ENCODE peak calls at places on chromosome 20, in nine cellular contexts. I, W, A, R, Y, Q, K, X and B are unnamed samples.

GRCh38 chr20:24609757-24610156 is 140.3 kb downstream of the SYNDIG1 start:
- DNase-seq in W (peak), Q (no peak), R (no peak), X (no peak), K (no peak), Y (no peak), I (no peak), A (no peak), B (no peak)

GRCh38 chr20:53926428-53927028 is 143.9 kb downstream of the BCAS1 start:
- DNase-seq in R (no peak), W (peak), I (no peak), A (no peak), Y (no peak), Q (no peak), K (no peak), X (peak), B (no peak)

GRCh38 chr20:43583133-43583864 is 7.4 kb upstream of the IFT52 start:
- DNase-seq in R (no peak), K (no peak), Y (no peak), I (no peak), A (no peak), X (peak), W (no peak), Q (no peak), B (no peak)

GRCh38 chr20:32144898-32145662 is 35.6 kb downstream of the TM9SF4 start:
- DNase-seq in W (no peak), R (no peak), Y (no peak), X (no peak), A (no peak), I (no peak), K (no peak), Q (no peak), B (no peak)

GRCh38 chr20:47187450-47188195 is 168.9 kb downstream of the ZMYND8 start:
- DNase-seq in I (no peak), Q (no peak), Y (no peak), R (no peak), W (no peak), X (no peak), K (no peak), A (no peak), B (no peak)

GRCh38 chr20:7693761-7694160 is 246.5 kb downstream of the HAO1 start:
- DNase-seq in Y (no peak), R (no peak), K (no peak), Q (no peak), W (no peak), A (no peak), I (no peak), X (no peak), B (no peak)

GRCh38 chr20:3276400-3277015 is 37.5 kb upstream of the SLC4A11 start:
- DNase-seq in A (no peak), Y (no peak), Q (peak), X (peak), I (no peak), R (no peak), W (no peak), K (no peak), B (no peak)

GRCh38 chr20:29079769-29080690 is 2177.4 kb upstream of the DEFB115 start:
- DNase-seq in K (peak), W (no peak), I (peak), Y (no peak), X (peak), A (no peak), R (no peak), Q (no peak), B (peak)

GRCh38 chr20:62401331-62401779 is 5.7 kb downstream of the CABLES2 start:
- DNase-seq in K (no peak), W (no peak), Q (peak), X (no peak), R (no peak), Y (no peak), I (no peak), A (no peak), B (no peak)

DNA sequence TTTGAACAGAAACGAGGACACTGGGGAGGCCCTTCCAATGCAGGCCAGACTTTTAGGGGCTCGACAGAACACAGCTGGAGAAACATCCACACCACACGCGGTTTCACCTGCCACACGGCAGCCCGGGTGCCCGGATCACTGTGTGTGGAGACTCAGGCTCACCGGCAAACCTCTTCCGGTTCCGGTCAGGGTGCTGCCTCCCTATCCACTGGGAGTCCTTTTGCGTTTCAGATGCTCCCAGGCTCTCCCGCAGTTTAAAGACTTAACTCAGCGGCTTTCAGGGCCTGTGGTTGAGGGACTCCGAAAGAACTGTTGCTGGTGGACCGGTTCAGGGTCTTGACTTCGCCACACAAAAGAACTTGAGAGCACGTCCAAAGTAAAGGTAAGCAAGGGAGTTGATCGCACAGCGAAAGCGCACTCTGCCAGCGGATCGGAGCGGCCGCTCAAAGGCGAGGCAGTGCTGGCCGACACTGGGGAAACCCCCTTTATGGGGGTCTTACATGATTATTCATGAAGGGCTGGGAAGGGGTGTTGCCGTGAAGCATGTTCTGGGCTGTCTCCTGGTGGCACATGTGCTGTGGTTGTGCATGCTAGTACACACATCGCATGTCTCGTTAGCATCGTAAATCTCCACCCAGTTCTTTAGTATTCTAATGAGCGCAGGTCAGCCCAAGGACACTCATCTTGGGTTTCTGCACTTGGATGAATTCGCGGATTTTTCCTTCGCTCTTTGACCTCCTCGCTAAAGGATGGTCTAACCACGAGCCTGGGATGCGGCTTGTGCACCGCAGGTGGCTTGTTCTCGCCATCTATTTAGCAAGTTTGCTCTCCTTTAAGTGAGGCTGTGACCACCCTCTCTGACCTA is 180.3 kb downstream of the CDH26 start:
- DNase-seq in I (no peak), K (no peak), Y (peak), Q (no peak), X (peak), R (peak), W (peak), A (peak), B (peak)
- H3K4me3 ChIP-seq in I (peak), K (peak), Y (peak), Q (no peak), X (no peak), R (no peak), W (peak), A (peak), B (peak)

DNA sequence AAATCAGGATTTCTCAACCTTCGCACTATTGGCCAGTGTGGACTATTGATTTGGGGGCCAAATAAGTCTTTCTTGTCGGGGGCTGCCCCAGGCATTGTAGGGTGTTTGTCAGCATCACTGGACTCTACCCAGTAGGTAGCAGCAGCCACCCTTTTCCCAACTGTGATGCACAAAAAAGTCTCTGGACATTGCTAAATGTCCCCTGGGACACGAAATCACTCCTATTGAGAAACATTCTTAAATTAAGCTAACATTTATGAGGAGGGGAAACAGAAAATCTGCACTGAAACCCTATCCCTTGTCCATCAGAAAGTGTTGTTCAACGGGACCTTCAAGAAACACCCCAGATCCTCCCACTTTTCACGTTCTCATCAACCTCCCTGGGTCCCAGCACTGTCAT is 54.2 kb downstream of the NFATC2 start:
- DNase-seq in K (no peak), X (peak), I (no peak), Q (no peak), W (no peak), Y (no peak), R (no peak), A (no peak), B (no peak)
- H3K27ac ChIP-seq in K (no peak), X (no peak), I (no peak), Q (no peak), W (no peak), Y (no peak), R (no peak), A (no peak), B (no peak)

GRCh38 chr20:9838378-9839295 is at the start of gene PAK5:
- DNase-seq in Y (peak), I (peak), K (no peak), X (peak), W (peak), A (no peak), Q (peak), R (peak), B (peak)
- H3K4me3 ChIP-seq in Y (peak), I (peak), K (no peak), X (no peak), W (peak), A (no peak), Q (peak), R (peak), B (peak)

GRCh38 chr20:49426873-49427272 is 55.6 kb downstream of the KCNB1 start:
- DNase-seq in Q (no peak), X (peak), I (no peak), W (no peak), Y (no peak), A (no peak), K (no peak), R (no peak), B (no peak)
- H3K27ac ChIP-seq in Q (no peak), X (no peak), I (peak), W (no peak), Y (no peak), A (no peak), K (no peak), R (no peak), B (no peak)